ENCODE peak calls at places on chromosomes 4 and X, in seven cellular contexts. F is A549; V is cardiac muscle cell; R is upper lobe of left lung; J is naive thymus-derived CD4-positive, alpha-beta T cell; O is AG04450; B is stomach. N is an unnamed sample.

GRCh38 chr4:89509708-89510269 is 202.2 kb upstream of the GPRIN3 start:
- DNase-seq in R (no peak), V (peak), F (no peak), O (peak), B (no peak), J (peak), N (no peak)

GRCh38 chr4:48483777-48484493 is 792 bp downstream of the SLC10A4 start:
- DNase-seq in R (no peak), O (no peak), F (no peak), V (no peak), J (no peak), B (no peak), N (no peak)

GRCh38 chr4:67704843-67705242 is 3.9 kb upstream of the UBA6 start:
- DNase-seq in O (no peak), V (no peak), R (no peak), J (no peak), B (no peak), F (no peak), N (no peak)

GRCh38 chrX:118370921-118371624 is 25.2 kb downstream of the WDR44 start:
- DNase-seq in R (no peak), V (peak), O (no peak), J (no peak), F (no peak), B (no peak), N (no peak)

GRCh38 chrX:10008483-10009056 is 41.4 kb downstream of the CLDN34 start:
- DNase-seq in F (no peak), B (no peak), O (no peak), V (peak), R (no peak), J (no peak), N (no peak)

GRCh38 chr4:3302786-3303444 is 10.1 kb downstream of the RGS12 start:
- DNase-seq in F (no peak), O (no peak), R (no peak), V (no peak), B (peak), J (no peak), N (peak)

GRCh38 chrX:150854856-150855255 is 43.6 kb downstream of the CD99L2 start:
- DNase-seq in B (no peak), J (no peak), R (no peak), F (no peak), V (no peak), O (no peak), N (no peak)

GRCh38 chr4:70703695-70704332 is 15.5 kb downstream of the UTP3 start:
- DNase-seq in O (peak), J (no peak), F (no peak), V (peak), R (no peak), B (no peak), N (no peak)

GRCh38 chrX:134095366-134095765 is 110.0 kb upstream of the GPC3 start:
- DNase-seq in J (no peak), R (no peak), V (no peak), O (no peak), F (no peak), B (no peak), N (no peak)

GRCh38 chr4:27050731-27051130 is 190.1 kb downstream of the STIM2 start:
- DNase-seq in V (no peak), O (no peak), F (no peak), R (no peak), B (no peak), J (no peak), N (no peak)

GRCh38 chr4:27043200-27043599 is 182.6 kb downstream of the STIM2 start:
- DNase-seq in F (no peak), V (no peak), B (no peak), R (no peak), J (no peak), O (no peak), N (no peak)

GRCh38 chr4:27049101-27049829 is 188.6 kb downstream of the STIM2 start:
- DNase-seq in O (no peak), R (no peak), B (no peak), F (no peak), J (no peak), V (no peak), N (no peak)

GRCh38 chr4:27046851-27047250 is 186.2 kb downstream of the STIM2 start:
- DNase-seq in B (no peak), F (no peak), R (no peak), J (no peak), O (no peak), V (no peak), N (no peak)

DNA sequence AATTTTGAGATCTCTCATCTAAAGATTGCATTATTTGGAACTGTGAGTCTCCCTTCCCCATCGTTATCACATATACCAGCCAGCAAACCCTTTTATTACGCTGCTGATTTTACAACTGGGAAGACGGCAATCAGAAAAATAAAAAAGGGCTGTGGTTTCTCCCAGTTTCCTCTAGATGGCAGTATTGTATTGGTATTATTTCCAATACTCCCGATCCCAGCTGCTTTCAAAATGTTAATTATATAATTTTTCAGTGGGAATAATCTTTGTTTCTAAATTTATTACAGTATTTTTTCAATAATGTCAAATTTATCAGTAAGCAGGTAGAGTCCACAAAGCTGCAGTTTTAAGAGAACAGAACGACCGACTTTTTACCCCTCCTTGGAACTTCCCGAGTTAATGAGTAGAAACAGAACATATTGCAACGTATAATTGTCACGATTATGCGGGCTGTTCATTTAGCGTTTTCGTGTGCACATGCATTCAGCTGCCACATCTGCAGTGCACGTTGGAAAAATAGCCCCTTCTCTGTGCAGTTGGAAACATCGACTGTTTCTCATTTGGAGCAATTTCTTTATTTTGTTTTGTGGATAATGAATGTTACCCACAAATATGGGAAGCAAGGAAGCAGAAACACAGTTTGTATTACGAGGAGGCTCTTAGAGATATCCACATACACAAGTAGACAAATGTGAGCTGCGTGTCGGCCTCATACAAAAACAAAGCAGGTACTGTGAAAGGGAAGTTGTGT is 187.9 kb downstream of the STIM2 start:
- DNase-seq in J (no peak), F (peak), O (no peak), R (no peak), V (peak), B (no peak), N (no peak)
- H3K4me3 ChIP-seq in J (peak), F (peak), O (peak), R (peak), V (no peak), B (peak), N (peak)

GRCh38 chrX:20666316-20666715 is 399.6 kb upstream of the RPS6KA3 start:
- DNase-seq in J (no peak), V (no peak), O (no peak), F (no peak), B (no peak), R (no peak), N (no peak)

GRCh38 chrX:20663287-20663686 is 396.6 kb upstream of the RPS6KA3 start:
- DNase-seq in R (no peak), F (no peak), J (no peak), B (no peak), V (no peak), O (no peak), N (no peak)

GRCh38 chrX:20668550-20668949 is 401.8 kb upstream of the RPS6KA3 start:
- DNase-seq in O (no peak), J (no peak), F (no peak), B (no peak), R (no peak), V (no peak), N (no peak)

GRCh38 chrX:20664774-20665173 is 398.1 kb upstream of the RPS6KA3 start:
- DNase-seq in V (no peak), R (no peak), O (no peak), F (no peak), B (no peak), J (no peak), N (no peak)

DNA sequence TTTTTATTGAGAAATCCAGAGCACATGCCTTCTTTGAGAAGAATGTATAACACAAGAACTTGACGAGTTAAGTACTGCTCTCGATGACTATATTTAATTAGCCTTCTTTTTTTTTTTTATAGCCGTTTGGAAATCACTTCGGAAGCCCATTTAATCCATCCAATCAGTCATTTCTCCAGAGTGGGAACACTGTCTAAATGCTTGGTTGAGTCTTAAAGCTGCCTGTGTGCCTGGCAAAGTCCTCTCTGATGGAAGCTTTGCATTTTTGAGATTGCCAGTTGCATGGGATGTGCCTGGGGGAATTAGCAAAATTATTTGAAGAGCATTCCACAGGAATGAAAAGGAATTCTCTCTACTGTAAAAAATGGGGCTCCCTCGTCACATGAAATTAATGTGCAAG is 398.7 kb upstream of the RPS6KA3 start:
- DNase-seq in R (no peak), V (no peak), F (no peak), J (no peak), O (no peak), B (no peak), N (no peak)
- H3K27ac ChIP-seq in R (no peak), V (no peak), F (no peak), J (no peak), O (no peak), B (no peak), N (no peak)

DNA sequence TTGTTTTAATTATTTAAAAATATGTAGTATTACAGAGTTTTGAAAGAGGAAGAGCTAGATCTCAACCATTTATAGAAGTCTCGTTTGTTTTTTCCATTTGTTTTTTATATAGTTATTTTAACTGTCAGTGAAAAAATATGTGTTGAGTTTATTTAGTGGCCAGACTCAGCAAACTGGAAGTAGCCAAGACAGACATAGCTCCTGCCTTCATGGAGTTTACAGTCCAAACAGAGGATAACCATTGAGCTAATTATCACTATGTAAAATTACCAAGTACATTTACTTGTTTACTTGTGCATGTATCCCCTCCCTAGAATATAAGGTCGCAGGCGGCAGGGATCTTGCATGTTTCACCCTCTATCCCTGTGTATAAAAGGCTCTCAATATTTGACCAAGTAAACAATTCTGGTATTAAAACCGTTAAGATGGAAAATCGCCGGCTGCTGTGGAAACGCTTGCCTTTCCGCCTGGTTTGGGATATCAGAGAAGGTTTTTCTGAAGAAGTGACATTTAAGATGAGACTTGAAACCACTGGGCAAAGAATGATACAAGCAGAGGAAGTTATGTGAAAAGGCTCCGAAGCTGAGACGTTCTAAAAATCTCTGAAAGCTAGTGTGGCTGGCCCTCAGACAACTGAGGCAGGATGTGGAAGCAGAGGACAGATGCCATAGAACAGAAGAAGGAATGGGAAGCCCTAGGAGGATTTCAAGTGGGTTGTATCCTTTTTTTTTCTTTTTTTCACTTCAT is 1.3 kb upstream of the CCNI start:
- DNase-seq in F (no peak), R (no peak), B (no peak), O (no peak), V (no peak), J (no peak), N (no peak)
- H3K4me3 ChIP-seq in F (peak), R (peak), B (peak), O (peak), V (peak), J (peak), N (peak)

DNA sequence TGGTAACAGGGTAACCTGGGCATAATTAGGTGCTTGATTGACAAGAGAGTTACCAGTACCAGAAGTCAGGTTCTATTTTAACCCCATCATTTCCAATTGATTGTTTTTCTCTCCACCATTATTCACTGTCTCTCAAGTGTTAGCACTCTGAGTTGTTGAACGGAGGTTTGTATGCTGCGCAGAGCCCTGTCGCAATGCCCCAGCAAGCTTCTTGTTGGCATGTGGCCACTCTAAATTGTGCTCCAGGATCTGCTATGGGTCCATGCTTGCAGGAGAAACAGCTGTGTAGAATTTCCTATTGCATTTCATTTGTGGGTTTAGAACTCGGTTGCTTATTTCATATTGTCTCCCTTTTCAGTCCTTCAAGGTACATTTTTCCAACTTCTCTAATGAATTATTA is 98.2 kb downstream of the KLHL8 start:
- DNase-seq in V (peak), J (no peak), R (peak), O (no peak), F (no peak), B (no peak), N (no peak)
- H3K27ac ChIP-seq in V (no peak), J (no peak), R (no peak), O (no peak), F (no peak), B (peak), N (peak)

GRCh38 chr4:1404573-1405248 is 1.5 kb downstream of the NKX1-1 start:
- DNase-seq in V (no peak), R (no peak), J (peak), B (peak), F (no peak), O (no peak), N (no peak)

GRCh38 chr4:1402516-1403101 is 3.6 kb downstream of the NKX1-1 start:
- DNase-seq in J (peak), R (no peak), V (no peak), B (peak), F (no peak), O (no peak), N (no peak)

GRCh38 chr4:1405249-1405635 is 1.0 kb downstream of the NKX1-1 start:
- DNase-seq in B (no peak), J (no peak), V (no peak), F (no peak), R (no peak), O (no peak), N (no peak)

GRCh38 chr4:1403177-1403583 is 3.1 kb downstream of the NKX1-1 start:
- DNase-seq in B (peak), J (peak), R (no peak), F (no peak), O (no peak), V (no peak), N (peak)

DNA sequence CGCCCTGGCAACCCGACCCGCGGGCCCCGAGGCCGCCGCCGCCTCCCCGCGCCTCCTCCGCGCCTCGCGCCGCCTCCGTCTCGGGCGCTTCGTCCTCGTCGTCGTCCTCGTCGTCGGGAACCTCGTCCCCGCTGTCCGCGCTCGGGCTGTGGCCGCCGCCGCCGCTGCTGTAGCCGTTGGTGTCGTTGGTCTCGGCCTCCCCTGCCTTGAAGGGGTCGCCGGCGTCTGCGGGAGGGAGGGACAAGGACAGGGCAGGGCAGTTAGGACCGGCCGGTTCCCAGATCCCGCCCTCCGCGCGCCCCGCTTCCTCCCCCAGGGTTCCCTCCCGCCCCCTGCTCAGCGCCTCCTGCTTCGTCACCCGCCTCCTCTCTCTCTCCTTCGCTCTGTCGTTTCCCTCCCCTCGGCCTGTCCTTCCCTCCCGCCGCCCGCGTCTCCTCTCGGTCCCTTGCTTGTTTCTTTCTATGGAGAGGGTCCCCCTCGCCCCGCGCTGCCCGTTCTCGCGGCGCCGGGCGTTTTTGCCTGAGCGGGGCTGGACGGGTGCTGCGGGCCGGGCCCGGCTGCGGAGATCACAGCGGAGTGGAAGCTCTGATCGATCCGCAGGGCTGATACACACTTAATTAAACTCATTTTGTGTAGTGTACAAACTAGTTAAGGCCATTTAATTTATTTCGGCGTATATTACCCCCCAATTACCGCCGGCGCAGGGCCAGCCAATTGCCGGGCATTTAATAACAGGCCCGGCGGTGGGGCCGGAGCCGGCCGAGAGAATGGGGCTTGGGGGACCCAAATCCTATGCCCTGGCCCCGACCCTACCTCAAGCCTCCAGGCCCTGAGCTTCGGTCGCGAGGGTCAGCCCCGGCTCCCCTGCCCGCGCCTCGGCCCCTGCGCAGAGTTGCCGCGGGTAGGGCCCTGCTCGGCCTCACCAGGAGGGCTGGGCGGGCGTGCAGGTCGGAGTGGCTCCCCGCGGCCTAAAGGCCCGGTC is 2.4 kb downstream of the NKX1-1 start:
- DNase-seq in R (no peak), F (no peak), O (no peak), J (no peak), B (peak), V (no peak), N (no peak)
- H3K4me3 ChIP-seq in R (peak), F (no peak), O (no peak), J (no peak), B (peak), V (no peak), N (no peak)

DNA sequence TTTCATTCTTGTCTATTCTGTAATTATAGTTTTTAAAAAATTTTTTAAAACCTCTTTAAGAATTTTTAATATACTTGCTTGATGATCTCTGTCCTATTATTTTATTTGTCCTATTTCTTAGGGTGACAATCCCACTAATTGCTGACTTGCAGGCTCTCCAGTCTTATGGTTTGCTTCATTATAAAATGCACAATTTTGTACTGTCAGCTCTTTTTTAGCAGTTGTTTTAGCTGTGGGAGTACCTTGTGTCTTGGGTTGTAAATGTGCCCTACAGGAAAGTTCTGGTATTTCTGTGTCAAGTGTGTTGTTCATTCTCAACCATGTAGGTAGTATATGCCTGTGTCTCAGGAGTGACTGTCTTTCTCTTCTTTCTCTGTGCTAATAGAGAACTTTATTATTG is 118.2 kb upstream of the IL15 start:
- DNase-seq in B (no peak), V (no peak), F (no peak), O (no peak), R (no peak), J (no peak), N (no peak)
- H3K27ac ChIP-seq in B (no peak), V (no peak), F (no peak), O (no peak), R (no peak), J (no peak), N (no peak)

DNA sequence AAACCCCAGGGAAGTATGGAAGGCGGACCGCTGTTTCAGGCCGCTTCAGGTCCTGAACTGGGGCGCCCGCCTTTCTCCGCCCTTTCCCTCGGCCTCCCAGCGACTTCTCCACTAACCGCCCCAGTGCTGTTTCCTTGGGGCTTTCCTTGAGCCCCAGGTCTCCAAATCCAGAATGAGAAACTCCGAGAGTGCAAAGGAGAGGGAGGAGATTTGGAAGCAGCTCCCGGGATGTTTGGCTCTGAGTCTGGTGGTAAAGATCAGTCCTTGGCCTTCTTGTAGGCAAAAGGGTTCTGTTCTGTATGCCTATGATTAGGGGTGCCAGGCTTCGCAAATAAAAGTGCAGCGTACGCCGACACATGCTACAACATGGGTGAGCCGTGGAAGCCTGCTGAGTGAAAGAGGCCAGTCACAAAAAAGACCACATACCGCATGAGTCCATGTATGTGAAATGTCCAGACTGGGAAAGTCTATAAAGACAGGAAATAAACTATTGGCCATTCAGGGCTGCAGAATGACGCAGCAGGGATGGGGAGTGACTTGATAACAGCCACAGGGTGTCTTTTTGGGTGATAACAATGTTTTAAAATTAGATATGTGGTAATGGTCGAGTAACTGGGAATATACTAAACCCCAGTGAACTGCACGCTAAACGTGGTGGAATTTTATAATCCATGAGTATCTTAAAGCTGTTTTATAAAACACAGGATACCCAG is 99.8 kb downstream of the TRAPPC11 start:
- DNase-seq in R (no peak), O (no peak), V (peak), B (no peak), J (no peak), F (no peak), N (no peak)
- H3K4me3 ChIP-seq in R (no peak), O (no peak), V (no peak), B (no peak), J (no peak), F (no peak), N (no peak)